ENCODE peak calls at places on chromosomes 2 and 18, in seven cellular contexts. One of them, this sample, is unnamed.

GRCh38 chr2:46909771-46910419 is 5.7 kb downstream of the MCFD2 start:
- DNase-seq in fibroblast of lung: peak
- DNase-seq in mucosa of descending colon: peak
- DNase-seq in AG04450: no peak
- DNase-seq in A673: peak
- DNase-seq in gastrocnemius medialis: peak
- DNase-seq in neural crest cell: no peak
- DNase-seq in this sample: peak

GRCh38 chr18:62678847-62679535 is 36.4 kb upstream of the PHLPP1 start:
- DNase-seq in fibroblast of lung: no peak
- DNase-seq in mucosa of descending colon: no peak
- DNase-seq in AG04450: no peak
- DNase-seq in A673: no peak
- DNase-seq in gastrocnemius medialis: no peak
- DNase-seq in neural crest cell: no peak
- DNase-seq in this sample: no peak

GRCh38 chr2:223464071-223464470 is 138.1 kb downstream of the SCG2 start:
- DNase-seq in fibroblast of lung: peak
- DNase-seq in mucosa of descending colon: no peak
- DNase-seq in AG04450: no peak
- DNase-seq in A673: no peak
- DNase-seq in gastrocnemius medialis: no peak
- DNase-seq in neural crest cell: no peak
- DNase-seq in this sample: peak

GRCh38 chr2:205822578-205822977 is 140.3 kb downstream of the NRP2 start:
- DNase-seq in fibroblast of lung: peak
- DNase-seq in mucosa of descending colon: no peak
- DNase-seq in AG04450: peak
- DNase-seq in A673: no peak
- DNase-seq in gastrocnemius medialis: no peak
- DNase-seq in neural crest cell: no peak
- DNase-seq in this sample: no peak

GRCh38 chr2:13433954-13434353 is 717.2 kb downstream of the TRIB2 start:
- DNase-seq in fibroblast of lung: no peak
- DNase-seq in mucosa of descending colon: no peak
- DNase-seq in AG04450: no peak
- DNase-seq in A673: no peak
- DNase-seq in gastrocnemius medialis: no peak
- DNase-seq in neural crest cell: no peak
- DNase-seq in this sample: no peak

GRCh38 chr18:25832008-25832604 is 258.3 kb downstream of the SS18 start:
- DNase-seq in fibroblast of lung: peak
- DNase-seq in mucosa of descending colon: peak
- DNase-seq in AG04450: peak
- DNase-seq in A673: peak
- DNase-seq in gastrocnemius medialis: peak
- DNase-seq in neural crest cell: peak
- DNase-seq in this sample: peak

GRCh38 chr2:97870396-97870843 is 125.3 kb downstream of the TMEM131 start:
- DNase-seq in fibroblast of lung: peak
- DNase-seq in mucosa of descending colon: peak
- DNase-seq in AG04450: peak
- DNase-seq in A673: peak
- DNase-seq in gastrocnemius medialis: peak
- DNase-seq in neural crest cell: no peak
- DNase-seq in this sample: peak

GRCh38 chr2:38239452-38239851 is 137.6 kb downstream of the ATL2 start:
- DNase-seq in fibroblast of lung: peak
- DNase-seq in mucosa of descending colon: no peak
- DNase-seq in AG04450: no peak
- DNase-seq in A673: no peak
- DNase-seq in gastrocnemius medialis: no peak
- DNase-seq in neural crest cell: no peak
- DNase-seq in this sample: no peak

GRCh38 chr2:128536925-128537620 is 218.4 kb upstream of the HS6ST1 start:
- DNase-seq in fibroblast of lung: peak
- DNase-seq in mucosa of descending colon: no peak
- DNase-seq in AG04450: peak
- DNase-seq in A673: peak
- DNase-seq in gastrocnemius medialis: no peak
- DNase-seq in neural crest cell: no peak
- DNase-seq in this sample: peak

GRCh38 chr2:239286901-239287300 is 113.9 kb downstream of the HDAC4 start:
- DNase-seq in fibroblast of lung: no peak
- DNase-seq in mucosa of descending colon: no peak
- DNase-seq in AG04450: no peak
- DNase-seq in A673: no peak
- DNase-seq in gastrocnemius medialis: no peak
- DNase-seq in neural crest cell: no peak
- DNase-seq in this sample: no peak

GRCh38 chr18:12995952-12996477 is 4.9 kb downstream of the CEP192 start:
- DNase-seq in fibroblast of lung: no peak
- DNase-seq in mucosa of descending colon: no peak
- DNase-seq in AG04450: no peak
- DNase-seq in A673: no peak
- DNase-seq in gastrocnemius medialis: no peak
- DNase-seq in neural crest cell: no peak
- DNase-seq in this sample: no peak

GRCh38 chr2:217383620-217384019 is 523.8 kb upstream of the TNP1 start:
- DNase-seq in fibroblast of lung: peak
- DNase-seq in mucosa of descending colon: no peak
- DNase-seq in AG04450: peak
- DNase-seq in A673: no peak
- DNase-seq in gastrocnemius medialis: no peak
- DNase-seq in neural crest cell: no peak
- DNase-seq in this sample: no peak

GRCh38 chr2:99729104-99729503 is 239.3 kb upstream of the REV1 start:
- DNase-seq in fibroblast of lung: peak
- DNase-seq in mucosa of descending colon: no peak
- DNase-seq in AG04450: no peak
- DNase-seq in A673: no peak
- DNase-seq in gastrocnemius medialis: no peak
- DNase-seq in neural crest cell: no peak
- DNase-seq in this sample: no peak

GRCh38 chr2:133194068-133194655 is 374.1 kb downstream of the NCKAP5 start:
- DNase-seq in fibroblast of lung: no peak
- DNase-seq in mucosa of descending colon: no peak
- DNase-seq in AG04450: no peak
- DNase-seq in A673: peak
- DNase-seq in gastrocnemius medialis: no peak
- DNase-seq in neural crest cell: no peak
- DNase-seq in this sample: no peak

DNA sequence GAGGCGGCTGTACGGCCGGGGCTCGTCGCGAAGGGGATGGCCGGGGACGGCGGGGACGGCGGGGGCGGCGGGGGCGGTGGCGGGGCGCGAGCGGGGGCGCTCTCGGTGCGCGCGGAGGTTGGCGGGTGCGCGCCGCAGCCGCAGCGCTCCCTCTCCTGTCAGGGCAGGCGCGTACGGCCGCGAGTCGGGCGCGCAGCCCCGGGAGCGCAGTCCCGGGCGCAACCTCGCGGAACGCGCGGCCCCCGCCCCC is 296 bp upstream of the GRHL1 start:
- DNase-seq in fibroblast of lung: no peak
- DNase-seq in mucosa of descending colon: no peak
- DNase-seq in AG04450: no peak
- DNase-seq in A673: no peak
- DNase-seq in gastrocnemius medialis: no peak
- DNase-seq in neural crest cell: no peak
- DNase-seq in this sample: no peak
- TF ChIP-seq CTCF in fibroblast of lung: no peak
- TF ChIP-seq CTCF in mucosa of descending colon: no peak
- TF ChIP-seq CTCF in AG04450: no peak
- TF ChIP-seq CTCF in A673: no peak
- TF ChIP-seq CTCF in gastrocnemius medialis: no peak
- TF ChIP-seq CTCF in neural crest cell: peak
- TF ChIP-seq CTCF in this sample: no peak

GRCh38 chr2:33380661-33381183 is 95.7 kb upstream of the RASGRP3 start:
- DNase-seq in fibroblast of lung: no peak
- DNase-seq in mucosa of descending colon: no peak
- DNase-seq in AG04450: no peak
- DNase-seq in A673: no peak
- DNase-seq in gastrocnemius medialis: no peak
- DNase-seq in neural crest cell: no peak
- DNase-seq in this sample: peak

GRCh38 chr2:33378551-33379220 is 97.8 kb upstream of the RASGRP3 start:
- DNase-seq in fibroblast of lung: peak
- DNase-seq in mucosa of descending colon: no peak
- DNase-seq in AG04450: no peak
- DNase-seq in A673: peak
- DNase-seq in gastrocnemius medialis: no peak
- DNase-seq in neural crest cell: peak
- DNase-seq in this sample: peak

GRCh38 chr2:33377048-33377447 is 99.4 kb upstream of the RASGRP3 start:
- DNase-seq in fibroblast of lung: peak
- DNase-seq in mucosa of descending colon: no peak
- DNase-seq in AG04450: no peak
- DNase-seq in A673: no peak
- DNase-seq in gastrocnemius medialis: peak
- DNase-seq in neural crest cell: no peak
- DNase-seq in this sample: no peak

GRCh38 chr2:33383838-33384237 is 92.6 kb upstream of the RASGRP3 start:
- DNase-seq in fibroblast of lung: no peak
- DNase-seq in mucosa of descending colon: no peak
- DNase-seq in AG04450: no peak
- DNase-seq in A673: no peak
- DNase-seq in gastrocnemius medialis: no peak
- DNase-seq in neural crest cell: no peak
- DNase-seq in this sample: no peak

GRCh38 chr2:33380001-33380609 is 96.3 kb upstream of the RASGRP3 start:
- DNase-seq in fibroblast of lung: no peak
- DNase-seq in mucosa of descending colon: no peak
- DNase-seq in AG04450: no peak
- DNase-seq in A673: no peak
- DNase-seq in gastrocnemius medialis: no peak
- DNase-seq in neural crest cell: no peak
- DNase-seq in this sample: peak
- TF ChIP-seq CTCF in fibroblast of lung: peak
- TF ChIP-seq CTCF in mucosa of descending colon: peak
- TF ChIP-seq CTCF in AG04450: peak
- TF ChIP-seq CTCF in A673: peak
- TF ChIP-seq CTCF in gastrocnemius medialis: peak
- TF ChIP-seq CTCF in neural crest cell: peak
- TF ChIP-seq CTCF in this sample: peak

DNA sequence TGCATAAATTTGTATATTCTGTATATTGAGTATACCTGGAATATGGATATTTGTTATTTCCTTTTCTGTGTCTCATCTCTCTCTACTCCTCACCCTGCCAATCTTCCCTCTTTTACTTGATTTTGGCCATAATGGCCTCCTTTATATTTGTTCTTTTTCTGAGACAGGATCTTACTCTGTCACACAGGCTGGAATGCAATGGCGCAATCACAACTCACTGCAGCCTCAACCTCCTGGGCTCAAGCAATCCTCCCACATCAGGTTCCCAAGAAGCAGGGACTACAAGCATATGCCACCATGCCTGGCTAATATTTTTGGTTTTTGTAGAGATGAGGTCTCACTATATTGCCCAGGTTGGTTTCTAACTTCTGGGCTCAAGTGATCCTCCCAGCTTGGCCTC is 30.5 kb downstream of the PREPL start:
- DNase-seq in fibroblast of lung: no peak
- DNase-seq in mucosa of descending colon: no peak
- DNase-seq in AG04450: no peak
- DNase-seq in A673: no peak
- DNase-seq in gastrocnemius medialis: no peak
- DNase-seq in neural crest cell: no peak
- DNase-seq in this sample: peak
- TF ChIP-seq CTCF in fibroblast of lung: no peak
- TF ChIP-seq CTCF in mucosa of descending colon: no peak
- TF ChIP-seq CTCF in AG04450: no peak
- TF ChIP-seq CTCF in A673: no peak
- TF ChIP-seq CTCF in gastrocnemius medialis: no peak
- TF ChIP-seq CTCF in neural crest cell: no peak
- TF ChIP-seq CTCF in this sample: no peak

DNA sequence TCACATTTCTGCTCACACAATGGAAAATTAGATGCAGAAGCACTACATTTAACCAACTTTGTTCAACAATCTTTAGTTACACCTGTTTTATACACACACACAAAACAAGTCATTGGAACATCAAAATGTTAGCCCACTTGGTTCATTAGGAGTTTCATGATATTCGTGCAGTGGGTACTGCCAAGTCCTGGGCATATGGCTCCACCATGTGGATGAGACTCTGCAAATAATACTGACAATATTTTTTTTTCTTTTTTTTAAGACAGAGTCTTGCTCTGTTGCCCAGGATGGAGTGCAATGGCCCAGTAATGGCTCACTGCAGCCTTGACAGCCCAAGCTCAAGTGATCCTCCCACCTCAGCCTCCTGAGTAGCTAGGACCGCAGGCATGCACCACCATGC is 34.5 kb upstream of the GRB14 start:
- DNase-seq in fibroblast of lung: peak
- DNase-seq in mucosa of descending colon: no peak
- DNase-seq in AG04450: no peak
- DNase-seq in A673: peak
- DNase-seq in gastrocnemius medialis: no peak
- DNase-seq in neural crest cell: no peak
- DNase-seq in this sample: no peak
- TF ChIP-seq CTCF in fibroblast of lung: no peak
- TF ChIP-seq CTCF in mucosa of descending colon: no peak
- TF ChIP-seq CTCF in AG04450: no peak
- TF ChIP-seq CTCF in A673: no peak
- TF ChIP-seq CTCF in gastrocnemius medialis: no peak
- TF ChIP-seq CTCF in neural crest cell: no peak
- TF ChIP-seq CTCF in this sample: no peak

GRCh38 chr2:106177581-106177980 is 16.5 kb downstream of the UXS1 start:
- DNase-seq in fibroblast of lung: no peak
- DNase-seq in mucosa of descending colon: no peak
- DNase-seq in AG04450: no peak
- DNase-seq in A673: no peak
- DNase-seq in gastrocnemius medialis: no peak
- DNase-seq in neural crest cell: no peak
- DNase-seq in this sample: no peak
- TF ChIP-seq CTCF in fibroblast of lung: no peak
- TF ChIP-seq CTCF in mucosa of descending colon: no peak
- TF ChIP-seq CTCF in AG04450: peak
- TF ChIP-seq CTCF in A673: no peak
- TF ChIP-seq CTCF in gastrocnemius medialis: no peak
- TF ChIP-seq CTCF in neural crest cell: no peak
- TF ChIP-seq CTCF in this sample: no peak

GRCh38 chr2:155266109-155266508 is 567.6 kb downstream of the KCNJ3 start:
- DNase-seq in fibroblast of lung: no peak
- DNase-seq in mucosa of descending colon: no peak
- DNase-seq in AG04450: no peak
- DNase-seq in A673: no peak
- DNase-seq in gastrocnemius medialis: no peak
- DNase-seq in neural crest cell: no peak
- DNase-seq in this sample: no peak

DNA sequence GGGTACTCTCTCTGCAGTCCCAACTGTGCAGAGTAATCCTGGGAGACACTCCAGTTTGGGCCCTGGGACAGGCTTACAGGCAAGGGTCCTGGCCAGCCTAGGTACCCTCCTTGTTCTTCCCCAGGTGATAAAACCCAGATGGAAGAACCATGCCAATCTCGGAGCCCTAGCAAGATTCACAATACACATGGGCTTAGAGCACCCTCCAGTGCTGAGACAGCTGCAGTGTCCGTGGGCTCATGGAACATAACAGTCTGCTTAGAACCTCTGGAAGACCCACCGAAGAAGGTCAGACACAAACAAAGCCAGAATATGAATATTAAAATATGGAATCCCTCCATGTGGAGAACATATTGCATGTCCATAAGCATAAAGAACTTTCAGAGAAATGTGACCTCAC is 568.1 kb downstream of the KCNJ3 start:
- DNase-seq in fibroblast of lung: no peak
- DNase-seq in mucosa of descending colon: no peak
- DNase-seq in AG04450: no peak
- DNase-seq in A673: peak
- DNase-seq in gastrocnemius medialis: no peak
- DNase-seq in neural crest cell: no peak
- DNase-seq in this sample: peak
- TF ChIP-seq CTCF in fibroblast of lung: no peak
- TF ChIP-seq CTCF in mucosa of descending colon: no peak
- TF ChIP-seq CTCF in AG04450: no peak
- TF ChIP-seq CTCF in A673: peak
- TF ChIP-seq CTCF in gastrocnemius medialis: no peak
- TF ChIP-seq CTCF in neural crest cell: peak
- TF ChIP-seq CTCF in this sample: peak